ENCODE peak calls at places on chromosomes 12 and 14, in eight cellular contexts. E is ovary; C is GM10248; S is Panc1; D is RWPE1; N is PC-3; U is CD8-positive, alpha-beta T cell; B is A549. I is an unnamed sample.

GRCh38 chr12:111457577-111457976 is 51.9 kb downstream of the SH2B3 start:
- DNase-seq in E (no peak), C (no peak), S (no peak), D (no peak), N (no peak), U (no peak), B (no peak), I (no peak)

GRCh38 chr14:30559638-30560071 is 697 bp downstream of the G2E3 start:
- DNase-seq in E (no peak), C (peak), S (no peak), D (peak), N (peak), U (no peak), B (no peak), I (no peak)

GRCh38 chr14:53955671-53956426 is 776 bp downstream of the BMP4 start:
- DNase-seq in E (peak), C (no peak), S (no peak), D (no peak), N (no peak), U (no peak), B (no peak), I (no peak)

GRCh38 chr14:94461526-94462218 is 9.1 kb upstream of the SERPINA11 start:
- DNase-seq in E (no peak), C (no peak), S (no peak), D (no peak), N (no peak), U (no peak), B (no peak), I (no peak)

GRCh38 chr14:54935958-54936357 is 33.3 kb upstream of the GCH1 start:
- DNase-seq in E (no peak), C (no peak), S (no peak), D (peak), N (no peak), U (no peak), B (no peak), I (no peak)

GRCh38 chr14:104091061-104091926 is 5.8 kb downstream of the ASPG start:
- DNase-seq in E (peak), C (no peak), S (no peak), D (no peak), N (no peak), U (no peak), B (no peak), I (no peak)

GRCh38 chr12:92297932-92298681 is 152.5 kb upstream of the BTG1 start:
- DNase-seq in E (no peak), C (peak), S (no peak), D (no peak), N (no peak), U (peak), B (no peak), I (no peak)

GRCh38 chr14:64671591-64671990 is 32.6 kb upstream of the PLEKHG3 start:
- DNase-seq in E (no peak), C (peak), S (peak), D (peak), N (peak), U (no peak), B (peak), I (peak)

GRCh38 chr12:94753071-94753779 is 102.9 kb upstream of the TMCC3 start:
- DNase-seq in E (peak), C (no peak), S (no peak), D (peak), N (no peak), U (no peak), B (no peak), I (no peak)
- TF ChIP-seq CTCF in E (no peak), C (no peak), S (no peak), D (no peak), N (peak), U (no peak), B (no peak), I (no peak)

DNA sequence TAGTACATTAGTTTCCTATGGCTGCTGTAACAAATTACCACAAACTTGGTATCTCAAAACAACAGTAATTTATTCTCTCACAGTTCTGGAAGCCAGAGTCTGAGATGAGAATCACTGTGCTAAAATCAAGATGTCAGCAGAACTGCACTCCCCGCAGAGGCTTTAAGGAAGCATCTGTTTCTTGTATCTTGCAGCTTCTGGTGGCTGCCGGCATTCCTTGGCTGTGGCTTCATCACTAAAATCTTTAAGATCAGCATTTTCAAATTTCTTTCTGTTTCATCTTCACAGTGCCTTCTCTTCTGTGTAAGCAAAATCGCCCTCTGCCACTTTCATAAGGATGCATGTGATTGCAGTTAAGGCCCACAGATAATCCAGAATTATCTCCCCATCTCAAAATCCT is 9.4 kb downstream of the STON2 start:
- DNase-seq in E (no peak), C (no peak), S (no peak), D (no peak), N (no peak), U (no peak), B (no peak), I (no peak)
- TF ChIP-seq CTCF in E (no peak), C (no peak), S (no peak), D (no peak), N (no peak), U (no peak), B (no peak), I (no peak)

DNA sequence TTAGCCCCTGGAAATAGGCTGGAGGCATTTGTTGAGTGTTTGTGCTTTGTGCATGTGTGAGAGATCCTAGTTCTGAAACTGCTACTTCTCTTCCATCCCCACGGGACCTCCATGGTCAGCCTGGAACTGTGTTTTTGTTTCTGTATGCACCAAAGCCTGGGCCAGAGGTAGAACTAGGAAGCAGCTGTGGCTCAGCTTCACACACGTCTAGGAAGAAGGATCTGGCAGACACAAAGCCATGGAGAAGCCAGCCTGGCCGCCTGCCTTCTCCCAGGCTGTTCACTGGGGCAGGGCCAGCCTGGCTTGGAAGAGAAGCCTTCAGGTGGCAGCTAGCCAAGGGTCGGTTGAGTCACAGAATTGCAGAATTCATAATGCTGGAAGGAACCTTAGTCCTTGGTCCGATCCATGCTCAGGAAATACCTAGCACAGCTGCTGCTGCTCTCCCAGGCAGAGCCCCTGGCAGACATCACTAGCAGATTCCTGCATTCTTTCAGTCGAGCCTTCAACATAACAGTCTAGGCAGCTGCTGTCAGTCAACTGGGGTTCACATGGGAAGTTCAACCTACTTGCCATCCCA is 27.0 kb downstream of the RIN3 start:
- DNase-seq in E (peak), C (no peak), S (peak), D (peak), N (peak), U (no peak), B (peak), I (no peak)
- TF ChIP-seq CTCF in E (no peak), C (no peak), S (no peak), D (no peak), N (no peak), U (no peak), B (no peak), I (no peak)

GRCh38 chr12:124499873-124500231 is 67.6 kb downstream of the NCOR2 start:
- DNase-seq in E (no peak), C (no peak), S (no peak), D (no peak), N (no peak), U (no peak), B (no peak), I (no peak)

GRCh38 chr12:124498178-124498869 is 69.1 kb downstream of the NCOR2 start:
- DNase-seq in E (no peak), C (no peak), S (no peak), D (no peak), N (no peak), U (no peak), B (no peak), I (no peak)

GRCh38 chr12:124500232-124501079 is 67.0 kb downstream of the NCOR2 start:
- DNase-seq in E (no peak), C (no peak), S (no peak), D (peak), N (peak), U (no peak), B (no peak), I (no peak)

GRCh38 chr12:124497658-124498057 is 69.8 kb downstream of the NCOR2 start:
- DNase-seq in E (no peak), C (no peak), S (no peak), D (peak), N (no peak), U (no peak), B (no peak), I (no peak)

GRCh38 chr12:124498870-124499753 is 68.3 kb downstream of the NCOR2 start:
- DNase-seq in E (no peak), C (no peak), S (no peak), D (no peak), N (no peak), U (no peak), B (no peak), I (no peak)
- TF ChIP-seq CTCF in E (no peak), C (no peak), S (no peak), D (no peak), N (peak), U (no peak), B (no peak), I (peak)

DNA sequence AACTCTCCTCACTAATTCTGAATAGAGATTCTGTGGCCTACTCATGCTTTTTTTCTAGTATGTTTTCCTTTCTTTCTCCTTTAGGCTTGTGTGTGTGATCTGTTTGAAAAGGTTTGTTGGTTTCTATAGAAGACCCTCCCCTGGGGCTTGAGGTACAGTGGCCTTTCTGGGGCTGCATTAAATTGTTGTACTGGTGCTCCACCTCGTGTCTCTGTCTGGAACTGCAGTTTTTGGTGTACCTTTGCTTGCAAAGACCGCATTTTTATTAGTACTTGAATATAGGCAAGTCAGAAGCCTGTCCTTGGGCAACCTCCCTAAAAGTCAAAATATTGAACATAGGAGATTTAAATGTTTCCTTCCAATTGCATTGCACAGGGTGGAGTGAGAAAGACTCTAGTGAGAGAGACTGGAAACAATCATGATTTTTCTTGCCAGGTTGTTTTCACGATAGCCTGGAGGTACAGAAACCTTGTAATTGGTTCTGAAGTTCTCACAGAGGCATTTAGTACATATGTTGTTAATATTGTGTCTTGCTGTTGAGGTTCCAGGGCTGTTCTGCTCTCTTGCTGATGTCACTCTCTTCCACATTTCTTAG is 39.0 kb downstream of the SLCO1B1 start:
- DNase-seq in E (no peak), C (peak), S (peak), D (peak), N (peak), U (no peak), B (peak), I (no peak)
- TF ChIP-seq CTCF in E (no peak), C (peak), S (peak), D (peak), N (peak), U (peak), B (peak), I (peak)

DNA sequence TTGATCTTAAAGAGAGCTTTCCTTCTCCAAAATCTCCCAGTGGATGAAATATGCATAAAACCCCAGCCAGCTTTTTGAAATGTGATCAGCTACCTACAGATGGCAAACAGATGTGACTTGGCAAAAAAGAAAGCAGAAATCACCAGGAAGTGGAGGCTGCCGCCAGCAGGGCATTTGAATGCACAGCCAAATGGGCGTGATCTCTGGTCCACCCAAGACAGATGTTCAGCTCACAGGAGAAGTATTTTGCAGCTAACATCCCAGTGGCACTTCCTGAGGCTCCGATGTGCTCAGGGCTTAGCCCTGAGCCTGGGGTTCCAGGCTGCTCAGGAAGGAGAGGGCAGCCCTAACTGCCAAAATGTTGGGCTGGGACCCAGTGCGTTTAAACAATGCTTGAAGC is 78.2 kb downstream of the LGMN start:
- DNase-seq in E (no peak), C (no peak), S (no peak), D (no peak), N (peak), U (no peak), B (no peak), I (no peak)
- TF ChIP-seq CTCF in E (no peak), C (peak), S (no peak), D (peak), N (no peak), U (no peak), B (no peak), I (no peak)

DNA sequence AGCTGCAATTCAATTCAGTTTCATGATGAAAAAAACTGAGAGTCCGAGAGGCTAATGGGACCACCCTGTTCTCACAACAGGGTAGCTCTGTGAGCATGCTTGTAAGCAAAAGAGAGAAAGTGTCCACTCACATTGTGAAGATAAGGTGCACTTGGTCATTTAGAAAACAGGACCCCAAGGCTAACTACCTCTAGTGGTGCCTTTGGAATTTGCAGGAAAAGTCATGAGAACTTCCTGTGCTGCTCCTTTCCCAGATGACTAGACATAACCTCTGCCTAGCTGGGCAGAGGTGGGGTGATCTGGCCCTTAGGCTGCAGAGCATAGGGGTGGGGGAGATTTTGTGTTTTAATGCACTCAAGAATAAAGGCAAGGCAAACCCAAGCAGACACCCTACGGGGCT is 118.9 kb downstream of the STAB2 start:
- DNase-seq in E (no peak), C (no peak), S (no peak), D (no peak), N (peak), U (no peak), B (peak), I (no peak)
- TF ChIP-seq CTCF in E (no peak), C (no peak), S (peak), D (no peak), N (peak), U (no peak), B (peak), I (no peak)

GRCh38 chr12:69027411-69027811 is 94.4 kb upstream of the CPM start:
- DNase-seq in E (no peak), C (no peak), S (no peak), D (no peak), N (peak), U (no peak), B (no peak), I (no peak)
- TF ChIP-seq CTCF in E (no peak), C (no peak), S (no peak), D (no peak), N (no peak), U (no peak), B (no peak), I (no peak)

GRCh38 chr12:69583203-69583602 is 2.1 kb upstream of the CCT2 start:
- DNase-seq in E (no peak), C (no peak), S (no peak), D (no peak), N (peak), U (no peak), B (no peak), I (no peak)
- TF ChIP-seq CTCF in E (no peak), C (no peak), S (peak), D (no peak), N (peak), U (no peak), B (no peak), I (no peak)

GRCh38 chr12:14416658-14417057 is 51.2 kb downstream of the ATF7IP start:
- DNase-seq in E (no peak), C (no peak), S (no peak), D (peak), N (peak), U (no peak), B (no peak), I (no peak)
- TF ChIP-seq CTCF in E (no peak), C (no peak), S (peak), D (no peak), N (no peak), U (peak), B (no peak), I (no peak)

I was measured in D721Med.